ENCODE peak calls at places on chromosome 22, in five cellular contexts. B, P, J, X and R are unnamed samples. For H3K27me3, the result is how much of the 10 kb centered on the place peaks cover.

GRCh38 chr22:29914165-29914564 is 31.2 kb downstream of the MTMR3 start:
- DNase-seq in B (no peak), P (no peak), J (no peak), X (no peak), R (no peak)

GRCh38 chr22:38699784-38700183 is 959 bp downstream of the JOSD1 start:
- DNase-seq in B (no peak), P (no peak), J (no peak), X (no peak), R (no peak)

GRCh38 chr22:35209203-35209602 is 48.1 kb upstream of the HMGXB4 start:
- DNase-seq in B (no peak), P (no peak), J (no peak), X (no peak), R (no peak)

GRCh38 chr22:28917747-28918543 is 34.6 kb downstream of the ZNRF3 start:
- DNase-seq in B (no peak), P (no peak), J (no peak), X (no peak), R (no peak)

GRCh38 chr22:36180038-36180880 is 19.7 kb upstream of the APOL3 start:
- DNase-seq in B (peak), P (peak), J (peak), X (peak), R (no peak)

GRCh38 chr22:48621085-48621484 is 1206.6 kb downstream of the BRD1 start:
- DNase-seq in B (no peak), P (no peak), J (no peak), X (no peak), R (no peak)

GRCh38 chr22:30702856-30703255 is 8.2 kb downstream of the OSBP2 start:
- DNase-seq in B (no peak), P (no peak), J (no peak), X (no peak), R (no peak)

GRCh38 chr22:37409557-37409956 is 17.7 kb downstream of the ELFN2 start:
- DNase-seq in B (no peak), P (no peak), J (no peak), X (no peak), R (no peak)

GRCh38 chr22:46595545-46595944 is 24.6 kb upstream of the GRAMD4 start:
- DNase-seq in B (peak), P (no peak), J (no peak), X (no peak), R (no peak)

GRCh38 chr22:50620861-50621490 is 7.0 kb downstream of the ARSA start:
- DNase-seq in B (peak), P (peak), J (peak), X (no peak), R (peak)
- H3K4me3 ChIP-seq in B (peak), P (peak), J (peak), X (peak), R (peak)

DNA sequence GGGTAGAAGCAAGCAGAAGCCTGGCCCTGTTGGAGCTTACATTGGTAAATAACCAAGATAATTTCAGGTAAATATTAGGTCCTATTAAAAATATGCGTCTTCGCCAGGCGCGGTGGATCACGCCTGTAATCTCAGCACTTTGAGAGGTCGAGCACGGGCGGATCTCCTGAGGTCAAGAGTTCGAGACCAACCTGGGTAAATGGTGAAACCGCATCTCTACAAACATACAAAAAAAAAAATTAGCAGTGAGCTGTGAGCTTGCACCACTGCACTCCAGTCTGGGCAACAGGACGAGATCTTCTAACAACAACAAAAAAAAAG is 529 bp upstream of the SULT4A1 start:
- DNase-seq in B (peak), P (no peak), J (no peak), X (no peak), R (no peak)
- H3K27me3 ChIP-seq in B (under half), P (under half), J (under half), X (under half), R (under half)

DNA sequence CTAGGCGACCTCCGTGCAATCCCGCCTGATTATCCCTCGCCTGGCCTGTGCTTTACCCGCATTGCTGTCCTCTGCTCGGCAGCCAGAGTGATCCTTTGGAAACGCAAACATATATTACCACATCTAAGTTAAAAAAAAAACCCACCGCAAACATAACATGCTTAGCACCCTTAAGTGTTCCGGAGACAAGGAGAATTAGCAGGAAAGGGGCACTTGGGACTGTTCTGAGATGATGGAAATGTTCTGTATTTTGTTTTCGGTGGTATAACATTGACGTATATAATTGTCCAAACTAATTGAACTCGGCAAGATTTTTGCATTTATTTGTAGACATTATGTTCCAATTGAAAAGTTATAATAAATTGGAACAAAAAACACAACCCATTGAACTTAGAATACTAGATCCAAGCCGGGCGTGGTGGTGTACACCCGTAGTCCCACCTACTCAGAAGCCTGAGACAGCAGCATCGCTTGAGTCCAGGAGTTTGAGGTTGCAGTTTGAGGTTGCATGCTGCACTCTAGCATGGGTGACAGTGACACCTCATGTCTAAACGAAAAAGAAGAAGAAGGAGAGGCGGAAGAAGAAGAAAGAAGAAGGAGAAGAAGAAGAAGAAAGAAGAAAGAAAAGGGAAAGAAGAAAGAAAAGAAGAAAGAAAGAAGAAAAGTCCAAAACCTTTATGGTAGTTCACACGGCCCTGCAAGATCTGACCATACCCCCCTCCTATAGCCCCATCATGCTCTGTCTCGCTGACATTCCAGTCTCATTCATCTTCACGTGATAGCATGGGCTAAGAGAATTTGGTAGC is 604 bp upstream of the POLR3H start:
- DNase-seq in B (no peak), P (no peak), J (no peak), X (no peak), R (no peak)
- H3K4me3 ChIP-seq in B (peak), P (peak), J (peak), X (peak), R (peak)

DNA sequence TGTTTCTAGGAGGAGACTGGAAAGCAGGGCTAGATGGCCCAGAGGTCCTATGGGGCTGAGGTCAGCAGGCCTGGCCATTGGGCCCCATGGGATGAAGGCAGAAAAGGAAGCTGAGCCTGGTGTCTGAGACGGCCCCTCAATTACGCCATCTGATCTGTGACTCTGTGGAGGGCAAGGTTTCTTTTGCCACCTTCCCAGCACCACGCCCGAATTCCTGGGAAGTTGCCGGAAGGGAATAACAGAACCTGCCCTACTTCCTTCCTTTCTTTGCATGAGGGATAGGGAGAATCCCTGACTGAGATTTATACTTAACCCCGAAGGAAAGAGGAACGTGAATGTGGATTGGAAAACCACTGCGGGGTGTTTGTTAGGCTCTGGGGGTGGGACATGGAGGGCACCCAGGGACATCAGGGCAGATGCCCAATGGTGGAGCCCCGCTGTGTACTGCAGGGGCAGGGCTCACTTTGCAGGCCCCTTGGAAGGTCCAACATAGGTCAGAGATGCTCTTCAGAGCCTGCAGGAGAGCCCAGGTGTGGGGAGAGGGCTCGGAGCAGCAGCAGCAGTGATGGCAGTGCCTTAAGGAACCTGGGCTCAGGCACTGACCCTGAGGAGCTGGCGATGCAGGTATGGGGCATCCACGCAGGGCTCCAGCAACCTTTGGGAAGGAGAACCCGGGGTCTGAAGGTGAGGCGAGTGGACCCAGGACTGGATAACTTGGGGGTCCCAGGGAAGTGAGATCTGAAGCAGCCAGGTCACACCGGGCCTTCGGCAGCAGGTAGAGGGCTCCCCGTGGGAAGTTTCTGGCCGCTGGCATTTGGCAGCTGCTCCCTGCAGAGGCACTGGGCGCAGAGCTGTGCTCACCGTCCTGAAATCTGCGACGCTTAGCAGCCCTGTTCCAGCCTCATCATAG is 118.4 kb downstream of the MPPED1 start:
- DNase-seq in B (no peak), P (no peak), J (no peak), X (no peak), R (no peak)
- H3K27me3 ChIP-seq in B (under half), P (under half), J (under half), X (under half), R (under half)

GRCh38 chr22:19806213-19807160 is 45.9 kb downstream of the TBX1 start:
- DNase-seq in B (peak), P (no peak), J (no peak), X (no peak), R (no peak)
- H3K4me3 ChIP-seq in B (no peak), P (no peak), J (no peak), X (no peak), R (no peak)

DNA sequence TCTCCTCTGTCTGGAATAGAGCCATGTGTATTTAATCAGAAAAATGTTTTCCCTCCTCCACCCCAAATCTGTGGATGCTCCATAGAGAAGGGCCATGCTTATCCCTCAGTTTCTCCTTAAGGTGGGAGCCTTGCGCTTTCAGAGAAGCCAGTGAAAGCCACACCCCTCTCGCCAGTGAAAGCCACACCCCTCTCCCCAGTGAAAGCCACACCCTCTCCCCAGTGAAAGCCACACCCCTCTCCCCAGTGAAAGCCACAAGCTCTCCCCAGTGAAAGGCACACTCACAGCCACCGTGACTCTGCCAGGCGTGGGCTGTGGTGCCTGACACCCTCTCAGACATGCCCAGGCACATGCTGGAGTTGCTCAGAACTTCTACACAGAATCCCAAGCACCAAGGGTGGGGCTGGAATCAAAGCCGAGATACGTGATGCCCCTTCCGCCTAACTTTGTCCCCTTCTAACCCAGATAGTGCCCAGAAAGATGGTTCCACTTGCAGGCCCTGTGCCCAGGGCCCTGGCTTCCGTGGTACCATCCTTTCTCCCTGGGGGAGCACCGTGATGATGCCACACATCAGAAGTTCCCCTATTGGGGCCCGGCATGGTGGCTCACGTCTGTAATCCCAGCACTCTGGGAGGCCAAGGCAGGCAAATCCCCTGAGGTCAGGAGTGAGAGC is 16.5 kb upstream of the PRR5 start:
- DNase-seq in B (no peak), P (peak), J (peak), X (no peak), R (peak)
- H3K27me3 ChIP-seq in B (under half), P (under half), J (under half), X (under half), R (under half)

GRCh38 chr22:41910050-41910598 is 4.8 kb downstream of the SHISA8 start:
- DNase-seq in B (no peak), P (no peak), J (no peak), X (no peak), R (peak)
- H3K4me3 ChIP-seq in B (peak), P (no peak), J (peak), X (peak), R (no peak)

GRCh38 chr22:22091400-22091878 is 108.9 kb upstream of the TOP3B start:
- DNase-seq in B (no peak), P (no peak), J (no peak), X (no peak), R (no peak)
- H3K27me3 ChIP-seq in B (under half), P (under half), J (under half), X (under half), R (under half)

GRCh38 chr22:18113680-18114394 is 3.2 kb downstream of the TUBA8 start:
- DNase-seq in B (no peak), P (no peak), J (no peak), X (no peak), R (no peak)

GRCh38 chr22:18110194-18110943 is at the start of gene TUBA8:
- DNase-seq in B (peak), P (no peak), J (no peak), X (no peak), R (peak)

GRCh38 chr22:18110944-18111758 is 542 bp downstream of the TUBA8 start:
- DNase-seq in B (no peak), P (no peak), J (no peak), X (no peak), R (no peak)

GRCh38 chr22:18112440-18112839 is 1.8 kb downstream of the TUBA8 start:
- DNase-seq in B (no peak), P (no peak), J (no peak), X (no peak), R (no peak)

DNA sequence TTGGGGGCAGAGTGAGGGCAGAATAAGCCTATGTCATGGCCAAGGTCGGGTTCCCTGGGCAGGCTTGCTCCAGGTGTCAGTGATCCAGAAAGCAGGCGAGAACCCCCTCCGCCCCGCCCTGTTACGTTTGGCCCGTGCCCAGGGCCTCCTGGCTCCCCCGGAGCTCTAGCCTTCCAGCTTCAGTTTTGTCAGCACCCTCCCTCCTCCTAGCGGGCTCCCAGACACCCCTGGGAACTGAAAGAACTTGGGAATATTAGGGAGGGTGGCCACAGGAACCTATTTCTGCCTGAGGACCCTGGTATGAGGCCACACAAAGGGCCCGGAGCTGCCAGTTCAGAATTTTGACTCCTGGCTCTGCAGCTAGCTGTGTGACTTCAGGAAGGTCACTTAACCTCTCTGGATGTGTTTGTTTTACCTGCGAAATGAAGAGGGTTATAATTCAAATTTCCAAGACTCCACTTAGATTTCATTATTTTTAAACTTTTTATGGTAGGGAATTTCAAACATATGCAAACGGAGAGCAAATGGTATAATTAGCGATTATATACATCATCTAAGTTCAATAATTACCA is 1.2 kb downstream of the TUBA8 start:
- DNase-seq in B (peak), P (no peak), J (no peak), X (no peak), R (no peak)
- H3K4me3 ChIP-seq in B (peak), P (no peak), J (no peak), X (peak), R (peak)

GRCh38 chr22:20433686-20434241 is 3.9 kb downstream of the SCARF2 start:
- DNase-seq in B (peak), P (no peak), J (no peak), X (no peak), R (no peak)
- H3K27me3 ChIP-seq in B (under half), P (under half), J (under half), X (under half), R (under half)